ENCODE peak calls at places on chromosomes 11 and 22, in eight cellular contexts. V is stomach; X is body of pancreas; T is IMR-90; W is heart left ventricle; I is heart right ventricle; S is psoas muscle; Z is CD8-positive, alpha-beta T cell. B is an unnamed sample.

GRCh38 chr22:41001722-41002122 is 50.5 kb downstream of the RBX1 start:
- DNase-seq in V (no peak), X (peak; percentile 8), T (peak; percentile 44), W (no peak), I (no peak), S (no peak), Z (no peak), B (peak; percentile 7)

GRCh38 chr22:44372611-44373010 is 59.9 kb upstream of the SHISAL1 start:
- DNase-seq in V (no peak), X (no peak), T (no peak), W (peak; percentile 6), I (no peak), S (peak; percentile 7), Z (no peak), B (no peak)

GRCh38 chr22:44091021-44091721 is 67.1 kb downstream of the PARVB start:
- DNase-seq in V (no peak), X (no peak), T (no peak), W (peak; percentile 11), I (no peak), S (peak; percentile 5), Z (no peak), B (no peak)

GRCh38 chr11:102007567-102008437 is 39.4 kb upstream of the CFAP300 start:
- DNase-seq in V (peak; percentile 50), X (peak; percentile 8), T (peak; percentile 66), W (no peak), I (no peak), S (no peak), Z (no peak), B (peak; percentile 4)

GRCh38 chr11:130042093-130042591 is 27.6 kb upstream of the APLP2 start:
- DNase-seq in V (no peak), X (peak; percentile 40), T (peak; percentile 99), W (no peak), I (peak; percentile 4), S (no peak), Z (no peak), B (peak; percentile 89)

GRCh38 chr11:6646631-6647281 is 8.9 kb downstream of the DCHS1 start:
- DNase-seq in V (no peak), X (no peak), T (peak; percentile 60), W (peak; percentile 79), I (peak; percentile 78), S (no peak), Z (peak; percentile 76), B (no peak)

GRCh38 chr11:44575288-44575672 is 9.8 kb downstream of the CD82 start:
- DNase-seq in V (no peak), X (no peak), T (peak; percentile 90), W (no peak), I (no peak), S (no peak), Z (no peak), B (no peak)

GRCh38 chr11:20097319-20098221 is 62.7 kb downstream of the DBX1 start:
- DNase-seq in V (no peak), X (no peak), T (peak; percentile 93), W (no peak), I (no peak), S (no peak), Z (no peak), B (no peak)

GRCh38 chr11:99020324-99021225 is at the start of gene CNTN5:
- DNase-seq in V (no peak), X (peak; percentile 53), T (peak; percentile 5), W (peak; percentile 61), I (peak; percentile 12), S (peak; percentile 51), Z (no peak), B (no peak)

GRCh38 chr22:43090130-43090789 is 1.1 kb upstream of the TTLL1 start:
- DNase-seq in V (peak; percentile 49), X (peak; percentile 79), T (peak; percentile 80), W (no peak), I (peak; percentile 62), S (no peak), Z (peak; percentile 50), B (no peak)

GRCh38 chr22:32839776-32840571 is 38.5 kb downstream of the TIMP3 start:
- DNase-seq in V (no peak), X (no peak), T (peak; percentile 41), W (no peak), I (peak; percentile 72), S (no peak), Z (no peak), B (no peak)

GRCh38 chr22:49959782-49960158 is 802 bp upstream of the PIM3 start:
- DNase-seq in V (peak; percentile 66), X (peak; percentile 72), T (no peak), W (no peak), I (no peak), S (peak; percentile 84), Z (no peak), B (no peak)

GRCh38 chr11:120719348-120719747 is 207.8 kb downstream of the GRIK4 start:
- DNase-seq in V (no peak), X (no peak), T (peak; percentile 34), W (no peak), I (no peak), S (no peak), Z (no peak), B (no peak)

GRCh38 chr11:92941676-92942571 is 27.5 kb upstream of the MTNR1B start:
- DNase-seq in V (no peak), X (peak; percentile 19), T (peak; percentile 50), W (no peak), I (no peak), S (no peak), Z (no peak), B (no peak)

GRCh38 chr22:28799834-28800307 is 498 bp downstream of the XBP1 start:
- DNase-seq in V (peak; percentile 72), X (peak; percentile 59), T (peak; percentile 54), W (peak; percentile 88), I (peak; percentile 71), S (peak; percentile 85), Z (no peak), B (peak; percentile 10)

GRCh38 chr22:31676700-31677099 is 14.7 kb upstream of the PISD start:
- DNase-seq in V (peak; percentile 97), X (peak; percentile 98), T (peak; percentile 74), W (peak; percentile 97), I (peak; percentile 94), S (peak; percentile 95), Z (peak; percentile 93), B (peak; percentile 57)

GRCh38 chr11:111379500-111380136 is 543 bp upstream of the POU2AF1 start:
- DNase-seq in V (no peak), X (no peak), T (no peak), W (no peak), I (no peak), S (no peak), Z (no peak), B (no peak)

GRCh38 chr22:27987557-27987956 is 68.5 kb upstream of the PITPNB start:
- DNase-seq in V (peak; percentile 22), X (no peak), T (peak; percentile 93), W (no peak), I (no peak), S (no peak), Z (peak; percentile 48), B (peak; percentile 75)

GRCh38 chr11:66859686-66860448 is 3.0 kb downstream of the LRFN4 start:
- DNase-seq in V (no peak), X (no peak), T (no peak), W (peak; percentile 66), I (no peak), S (no peak), Z (no peak), B (no peak)

GRCh38 chr22:48895341-48895740 is 932.3 kb downstream of the BRD1 start:
- DNase-seq in V (no peak), X (no peak), T (no peak), W (no peak), I (no peak), S (no peak), Z (no peak), B (no peak)
- H3K9me3 ChIP-seq in V (no peaks in the 10 kb centered on the region), X (no peaks in the 10 kb centered on the region), T (peaks cover 76% of the 10 kb centered on the region), W (peaks cover 3% of the 10 kb centered on the region), I (no peaks in the 10 kb centered on the region), S (no peaks in the 10 kb centered on the region), Z (no peaks in the 10 kb centered on the region), B (peaks cover 96% of the 10 kb centered on the region)

DNA sequence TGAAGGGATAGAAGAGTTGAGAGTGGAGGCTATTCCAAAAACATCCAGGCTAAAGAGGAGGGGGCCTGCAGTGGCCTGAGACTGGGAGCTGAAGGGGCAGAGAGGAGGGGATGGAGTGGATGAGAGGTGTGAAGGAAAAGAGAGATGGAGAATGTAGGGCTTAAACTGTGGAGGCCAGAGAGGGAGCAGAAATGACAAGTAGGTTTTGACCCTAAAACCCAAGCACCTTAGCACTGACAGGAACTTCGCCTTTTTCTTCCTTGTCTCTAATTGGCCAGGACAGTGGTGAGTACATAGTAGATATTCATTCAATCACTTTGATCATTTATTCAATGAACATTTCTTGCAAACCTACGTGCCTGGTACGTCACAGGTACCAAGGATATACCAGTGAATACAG is 7.3 kb downstream of the FAM111B start:
- DNase-seq in V (no peak), X (no peak), T (no peak), W (no peak), I (no peak), S (no peak), Z (no peak), B (no peak)
- H3K9me3 ChIP-seq in V (peaks cover 4% of the 10 kb centered on the region), X (no peaks in the 10 kb centered on the region), T (peaks cover 12% of the 10 kb centered on the region), W (peaks cover 20% of the 10 kb centered on the region), I (no peaks in the 10 kb centered on the region), S (peaks cover 6% of the 10 kb centered on the region), Z (peaks cover 11% of the 10 kb centered on the region), B (peaks cover 14% of the 10 kb centered on the region)

GRCh38 chr11:58880625-58881024 is 36.1 kb upstream of the GLYATL2 start:
- DNase-seq in V (no peak), X (no peak), T (no peak), W (no peak), I (no peak), S (no peak), Z (no peak), B (no peak)
- H3K9me3 ChIP-seq in V (no peaks in the 10 kb centered on the region), X (no peaks in the 10 kb centered on the region), T (no peaks in the 10 kb centered on the region), W (peaks cover 10% of the 10 kb centered on the region), I (no peaks in the 10 kb centered on the region), S (no peaks in the 10 kb centered on the region), Z (no peaks in the 10 kb centered on the region), B (peaks cover 6% of the 10 kb centered on the region)

GRCh38 chr11:2649848-2650247 is 49.9 kb downstream of the KCNQ1OT1 start:
- DNase-seq in V (no peak), X (no peak), T (no peak), W (no peak), I (no peak), S (no peak), Z (no peak), B (no peak)

GRCh38 chr11:2645779-2646118 is 54.0 kb downstream of the KCNQ1OT1 start:
- DNase-seq in V (no peak), X (no peak), T (no peak), W (no peak), I (no peak), S (no peak), Z (no peak), B (no peak)

GRCh38 chr11:2647167-2647566 is 52.6 kb downstream of the KCNQ1OT1 start:
- DNase-seq in V (no peak), X (no peak), T (no peak), W (no peak), I (no peak), S (no peak), Z (no peak), B (no peak)

GRCh38 chr11:2649400-2649799 is 50.4 kb downstream of the KCNQ1OT1 start:
- DNase-seq in V (no peak), X (no peak), T (no peak), W (no peak), I (no peak), S (no peak), Z (no peak), B (no peak)

DNA sequence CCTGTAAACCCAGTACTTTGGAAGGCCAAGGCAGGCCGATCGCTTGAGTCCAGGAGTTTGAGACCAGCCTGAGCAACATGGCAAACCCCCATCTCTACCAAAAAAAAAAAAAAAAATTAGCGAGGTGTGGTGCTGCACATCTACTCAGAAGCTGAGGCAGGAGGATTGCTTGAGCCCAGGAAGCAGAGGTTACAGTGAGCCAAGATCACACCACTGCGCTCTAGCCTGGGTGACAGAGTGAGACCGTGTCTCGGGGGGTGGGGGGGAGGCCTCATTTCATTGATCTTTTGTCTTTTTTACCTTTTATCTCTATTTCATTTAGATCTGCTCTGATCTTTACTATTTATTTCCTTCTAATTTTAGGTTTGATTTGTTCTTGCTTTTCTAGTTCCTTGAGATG is 51.8 kb downstream of the KCNQ1OT1 start:
- DNase-seq in V (no peak), X (no peak), T (no peak), W (no peak), I (no peak), S (no peak), Z (no peak), B (no peak)
- H3K9me3 ChIP-seq in V (peaks cover 20% of the 10 kb centered on the region), X (peaks cover 8% of the 10 kb centered on the region), T (peaks cover 68% of the 10 kb centered on the region), W (peaks cover 87% of the 10 kb centered on the region), I (peaks cover 4% of the 10 kb centered on the region), S (peaks cover 75% of the 10 kb centered on the region), Z (peaks cover 17% of the 10 kb centered on the region), B (peaks cover 46% of the 10 kb centered on the region)

B was measured in AG04450.